ENCODE peak calls at places on chromosomes 6 and 20, in six cellular contexts. One of them, this sample, is unnamed.

GRCh38 chr6:24296944-24297343 is 60.9 kb downstream of the DCDC2 start:
- DNase-seq in Calu3: no peak
- DNase-seq in uterus: no peak
- DNase-seq in fibroblast of mammary gland: no peak
- DNase-seq in lower lobe of right lung: no peak
- DNase-seq in fibroblast of pulmonary artery: no peak
- DNase-seq in this sample: no peak

GRCh38 chr20:43975096-43975768 is 60.6 kb downstream of the TOX2 start:
- DNase-seq in uterus: no peak
- DNase-seq in Calu3: peak
- DNase-seq in lower lobe of right lung: no peak
- DNase-seq in fibroblast of pulmonary artery: peak
- DNase-seq in fibroblast of mammary gland: peak
- DNase-seq in this sample: peak

GRCh38 chr20:50996901-50997830 is 25.7 kb downstream of the KCNG1 start:
- DNase-seq in Calu3: no peak
- DNase-seq in fibroblast of pulmonary artery: peak
- DNase-seq in lower lobe of right lung: no peak
- DNase-seq in fibroblast of mammary gland: peak
- DNase-seq in uterus: no peak
- DNase-seq in this sample: peak

GRCh38 chr6:42359021-42359420 is 92.7 kb downstream of the TRERF1 start:
- DNase-seq in fibroblast of mammary gland: no peak
- DNase-seq in fibroblast of pulmonary artery: no peak
- DNase-seq in Calu3: no peak
- DNase-seq in uterus: no peak
- DNase-seq in lower lobe of right lung: no peak
- DNase-seq in this sample: peak

GRCh38 chr20:63520594-63520938 is at the start of gene PPDPF:
- DNase-seq in lower lobe of right lung: peak
- DNase-seq in uterus: peak
- DNase-seq in Calu3: peak
- DNase-seq in fibroblast of mammary gland: peak
- DNase-seq in fibroblast of pulmonary artery: peak
- DNase-seq in this sample: peak

GRCh38 chr6:81241717-81242116 is 510.8 kb downstream of the TENT5A start:
- DNase-seq in lower lobe of right lung: no peak
- DNase-seq in fibroblast of mammary gland: peak
- DNase-seq in fibroblast of pulmonary artery: peak
- DNase-seq in uterus: no peak
- DNase-seq in Calu3: no peak
- DNase-seq in this sample: peak

GRCh38 chr6:127818149-127818548 is 82.7 kb downstream of the THEMIS start:
- DNase-seq in fibroblast of mammary gland: no peak
- DNase-seq in lower lobe of right lung: no peak
- DNase-seq in fibroblast of pulmonary artery: no peak
- DNase-seq in Calu3: no peak
- DNase-seq in uterus: no peak
- DNase-seq in this sample: no peak

GRCh38 chr20:667351-668034 is 8.1 kb downstream of the SCRT2 start:
- DNase-seq in lower lobe of right lung: peak
- DNase-seq in fibroblast of pulmonary artery: peak
- DNase-seq in uterus: no peak
- DNase-seq in fibroblast of mammary gland: peak
- DNase-seq in Calu3: peak
- DNase-seq in this sample: peak

GRCh38 chr20:32524871-32525501 is 60.1 kb downstream of the NOL4L start:
- DNase-seq in Calu3: peak
- DNase-seq in fibroblast of pulmonary artery: no peak
- DNase-seq in fibroblast of mammary gland: no peak
- DNase-seq in uterus: no peak
- DNase-seq in lower lobe of right lung: peak
- DNase-seq in this sample: peak

GRCh38 chr20:33311011-33311410 is 28.0 kb downstream of the BPIFB1 start:
- DNase-seq in lower lobe of right lung: no peak
- DNase-seq in uterus: no peak
- DNase-seq in fibroblast of mammary gland: no peak
- DNase-seq in Calu3: no peak
- DNase-seq in fibroblast of pulmonary artery: no peak
- DNase-seq in this sample: no peak

GRCh38 chr6:45986746-45987274 is 28.9 kb downstream of the CLIC5 start:
- DNase-seq in fibroblast of pulmonary artery: no peak
- DNase-seq in uterus: no peak
- DNase-seq in fibroblast of mammary gland: no peak
- DNase-seq in Calu3: no peak
- DNase-seq in lower lobe of right lung: no peak
- DNase-seq in this sample: no peak

GRCh38 chr6:36954262-36954931 is at the start of gene PI16:
- DNase-seq in uterus: no peak
- DNase-seq in fibroblast of pulmonary artery: no peak
- DNase-seq in Calu3: no peak
- DNase-seq in fibroblast of mammary gland: no peak
- DNase-seq in lower lobe of right lung: no peak
- DNase-seq in this sample: no peak

GRCh38 chr20:50911030-50911429 is 20.2 kb downstream of the ADNP start:
- DNase-seq in fibroblast of mammary gland: peak
- DNase-seq in lower lobe of right lung: no peak
- DNase-seq in Calu3: no peak
- DNase-seq in uterus: no peak
- DNase-seq in fibroblast of pulmonary artery: no peak
- DNase-seq in this sample: no peak

GRCh38 chr6:157372501-157373280 is 8.3 kb upstream of the ZDHHC14 start:
- DNase-seq in uterus: no peak
- DNase-seq in lower lobe of right lung: no peak
- DNase-seq in fibroblast of mammary gland: no peak
- DNase-seq in fibroblast of pulmonary artery: no peak
- DNase-seq in Calu3: no peak
- DNase-seq in this sample: no peak

GRCh38 chr20:58504566-58504965 is 10.6 kb downstream of the APCDD1L start:
- DNase-seq in lower lobe of right lung: no peak
- DNase-seq in fibroblast of pulmonary artery: no peak
- DNase-seq in fibroblast of mammary gland: no peak
- DNase-seq in uterus: no peak
- DNase-seq in Calu3: no peak
- DNase-seq in this sample: no peak

GRCh38 chr6:33314943-33315752 is 1.3 kb upstream of the TAPBP start:
- DNase-seq in fibroblast of mammary gland: peak
- DNase-seq in Calu3: peak
- DNase-seq in lower lobe of right lung: peak
- DNase-seq in fibroblast of pulmonary artery: no peak
- DNase-seq in uterus: peak
- DNase-seq in this sample: peak

GRCh38 chr20:25205277-25206062 is 10.0 kb downstream of the ENTPD6 start:
- DNase-seq in uterus: no peak
- DNase-seq in fibroblast of pulmonary artery: no peak
- DNase-seq in Calu3: no peak
- DNase-seq in lower lobe of right lung: no peak
- DNase-seq in fibroblast of mammary gland: no peak
- DNase-seq in this sample: no peak

GRCh38 chr6:81749704-81750103 is 2.8 kb downstream of the TENT5A start:
- DNase-seq in fibroblast of mammary gland: peak
- DNase-seq in fibroblast of pulmonary artery: peak
- DNase-seq in uterus: no peak
- DNase-seq in lower lobe of right lung: no peak
- DNase-seq in Calu3: no peak
- DNase-seq in this sample: no peak

GRCh38 chr6:131952886-131953509 is 1.8 kb upstream of the CCN2 start:
- DNase-seq in lower lobe of right lung: no peak
- DNase-seq in fibroblast of mammary gland: no peak
- DNase-seq in uterus: no peak
- DNase-seq in fibroblast of pulmonary artery: no peak
- DNase-seq in Calu3: no peak
- DNase-seq in this sample: no peak

GRCh38 chr6:159042003-159042823 is 2.6 kb downstream of the TAGAP start:
- DNase-seq in Calu3: peak
- DNase-seq in uterus: peak
- DNase-seq in lower lobe of right lung: no peak
- DNase-seq in fibroblast of mammary gland: peak
- DNase-seq in fibroblast of pulmonary artery: peak
- DNase-seq in this sample: peak

GRCh38 chr6:159043986-159044385 is 805 bp downstream of the TAGAP start:
- DNase-seq in fibroblast of pulmonary artery: no peak
- DNase-seq in lower lobe of right lung: no peak
- DNase-seq in fibroblast of mammary gland: no peak
- DNase-seq in Calu3: no peak
- DNase-seq in uterus: no peak
- DNase-seq in this sample: no peak

GRCh38 chr6:159043236-159043635 is 1.6 kb downstream of the TAGAP start:
- DNase-seq in uterus: no peak
- DNase-seq in fibroblast of pulmonary artery: no peak
- DNase-seq in lower lobe of right lung: no peak
- DNase-seq in Calu3: no peak
- DNase-seq in fibroblast of mammary gland: no peak
- DNase-seq in this sample: no peak

GRCh38 chr6:159041181-159041580 is 3.6 kb downstream of the TAGAP start:
- DNase-seq in lower lobe of right lung: no peak
- DNase-seq in fibroblast of mammary gland: no peak
- DNase-seq in Calu3: no peak
- DNase-seq in uterus: no peak
- DNase-seq in fibroblast of pulmonary artery: no peak
- DNase-seq in this sample: no peak

DNA sequence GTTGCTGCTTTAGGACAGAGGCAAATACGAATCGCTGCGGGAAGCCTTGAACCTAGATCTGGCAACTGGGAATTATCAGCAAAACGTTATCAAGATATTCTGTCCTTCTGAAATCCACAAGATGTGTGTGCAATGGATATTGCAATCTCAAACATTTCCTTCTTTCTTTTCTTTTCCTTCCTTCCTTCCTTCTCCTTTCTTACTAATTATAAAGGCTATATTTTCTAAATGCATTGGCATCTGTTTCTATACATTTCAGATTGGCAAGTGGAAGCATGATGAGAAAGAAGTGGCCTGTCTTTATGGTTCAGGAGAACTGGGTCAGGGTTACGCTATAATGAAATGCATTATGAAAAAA is 2.0 kb downstream of the TAGAP start:
- DNase-seq in fibroblast of pulmonary artery: no peak
- DNase-seq in fibroblast of mammary gland: no peak
- DNase-seq in uterus: no peak
- DNase-seq in Calu3: no peak
- DNase-seq in lower lobe of right lung: no peak
- DNase-seq in this sample: no peak
- TF ChIP-seq CTCF in fibroblast of pulmonary artery: no peak
- TF ChIP-seq CTCF in fibroblast of mammary gland: no peak
- TF ChIP-seq CTCF in uterus: no peak
- TF ChIP-seq CTCF in Calu3: no peak
- TF ChIP-seq CTCF in lower lobe of right lung: no peak
- TF ChIP-seq CTCF in this sample: peak

GRCh38 chr6:63441266-63441956 is 121.6 kb upstream of the LGSN start:
- DNase-seq in lower lobe of right lung: no peak
- DNase-seq in uterus: no peak
- DNase-seq in fibroblast of mammary gland: no peak
- DNase-seq in fibroblast of pulmonary artery: no peak
- DNase-seq in Calu3: no peak
- DNase-seq in this sample: no peak
- TF ChIP-seq CTCF in lower lobe of right lung: no peak
- TF ChIP-seq CTCF in uterus: no peak
- TF ChIP-seq CTCF in fibroblast of mammary gland: no peak
- TF ChIP-seq CTCF in fibroblast of pulmonary artery: no peak
- TF ChIP-seq CTCF in Calu3: no peak
- TF ChIP-seq CTCF in this sample: no peak

DNA sequence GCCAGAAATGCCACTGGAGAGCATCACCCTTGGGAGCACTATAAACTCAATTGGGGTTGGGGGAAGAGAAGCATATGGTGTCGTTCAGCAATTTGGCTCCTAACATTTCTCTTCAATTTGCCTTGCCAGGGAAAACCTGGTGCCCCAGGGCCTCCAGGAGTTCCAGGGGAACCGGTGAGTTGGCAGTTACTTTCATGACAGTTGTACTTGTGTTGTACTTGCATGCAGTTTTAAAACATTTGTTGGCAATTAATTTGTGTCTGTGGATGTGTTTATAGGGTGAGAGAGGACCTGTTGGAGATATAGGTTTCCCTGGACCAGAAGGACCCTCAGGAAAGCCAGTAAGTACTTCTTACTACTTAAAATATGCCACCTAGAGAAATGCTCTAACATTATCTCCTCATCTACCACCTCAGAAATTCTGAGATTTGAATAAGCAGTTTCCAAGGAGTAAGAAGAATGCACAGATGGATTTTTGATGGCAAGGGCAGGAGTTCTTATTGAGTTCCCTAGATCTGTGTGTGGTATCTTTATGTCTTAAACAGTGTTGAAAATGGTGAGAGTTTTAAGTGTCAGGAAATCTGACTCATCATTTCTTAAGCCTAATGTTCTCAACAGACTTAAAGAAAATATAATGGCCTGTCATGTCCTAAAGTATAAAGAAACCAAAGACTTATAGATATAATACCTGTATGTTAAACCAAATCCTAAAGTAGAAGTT is 122.5 kb downstream of the COL9A1 start:
- DNase-seq in lower lobe of right lung: no peak
- DNase-seq in fibroblast of mammary gland: no peak
- DNase-seq in fibroblast of pulmonary artery: no peak
- DNase-seq in Calu3: no peak
- DNase-seq in uterus: no peak
- DNase-seq in this sample: no peak
- TF ChIP-seq CTCF in lower lobe of right lung: no peak
- TF ChIP-seq CTCF in fibroblast of mammary gland: no peak
- TF ChIP-seq CTCF in fibroblast of pulmonary artery: no peak
- TF ChIP-seq CTCF in Calu3: no peak
- TF ChIP-seq CTCF in uterus: no peak
- TF ChIP-seq CTCF in this sample: no peak

DNA sequence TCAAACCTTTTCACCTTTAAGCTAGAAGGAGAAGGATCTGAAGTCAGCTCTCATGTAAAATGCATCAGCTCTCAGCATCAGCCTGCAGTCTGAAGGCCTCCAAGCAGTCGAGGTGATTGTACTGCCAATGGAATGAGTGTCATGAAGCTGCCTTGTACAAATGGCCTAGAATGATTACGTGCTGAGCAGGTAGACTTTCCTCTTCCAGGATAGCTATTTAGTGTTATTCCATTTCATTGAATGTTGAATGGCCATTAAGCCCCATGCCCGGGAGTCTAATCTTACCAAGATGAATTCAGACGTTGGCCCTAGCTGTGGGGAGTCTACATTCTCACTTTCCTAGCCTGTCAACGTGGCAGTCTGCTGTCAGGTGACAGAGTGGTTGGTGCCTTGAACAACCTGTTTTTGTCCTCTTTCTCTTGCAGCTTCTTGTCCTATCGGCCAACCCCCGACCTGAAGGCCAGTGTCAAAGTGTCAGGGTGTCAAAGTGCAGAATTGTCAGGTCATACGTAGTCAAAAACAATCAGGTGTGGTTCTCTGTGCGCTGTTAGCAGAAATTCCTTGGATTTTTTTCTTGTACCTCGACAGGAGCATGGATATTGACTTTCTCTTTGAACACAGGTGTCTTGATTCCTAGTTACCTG is 95.2 kb upstream of the TIAM2 start:
- DNase-seq in fibroblast of mammary gland: no peak
- DNase-seq in lower lobe of right lung: no peak
- DNase-seq in uterus: no peak
- DNase-seq in Calu3: no peak
- DNase-seq in fibroblast of pulmonary artery: no peak
- DNase-seq in this sample: no peak
- TF ChIP-seq CTCF in fibroblast of mammary gland: no peak
- TF ChIP-seq CTCF in lower lobe of right lung: no peak
- TF ChIP-seq CTCF in uterus: no peak
- TF ChIP-seq CTCF in Calu3: no peak
- TF ChIP-seq CTCF in fibroblast of pulmonary artery: no peak
- TF ChIP-seq CTCF in this sample: no peak

GRCh38 chr6:166308769-166309589 is 787 bp upstream of the PRR18 start:
- DNase-seq in uterus: no peak
- DNase-seq in fibroblast of pulmonary artery: no peak
- DNase-seq in fibroblast of mammary gland: no peak
- DNase-seq in lower lobe of right lung: no peak
- DNase-seq in Calu3: no peak
- DNase-seq in this sample: no peak
- TF ChIP-seq CTCF in uterus: no peak
- TF ChIP-seq CTCF in fibroblast of pulmonary artery: no peak
- TF ChIP-seq CTCF in fibroblast of mammary gland: no peak
- TF ChIP-seq CTCF in lower lobe of right lung: no peak
- TF ChIP-seq CTCF in Calu3: no peak
- TF ChIP-seq CTCF in this sample: no peak